ENCODE peak calls at places on chromosomes 6 and 20, in six cellular contexts. Y is left ventricle myocardium inferior; N is endodermal cell; I is lower leg skin; L is naive thymus-derived CD4-positive, alpha-beta T cell; G is foreskin fibroblast. K is an unnamed sample.

GRCh38 chr6:155117266-155117665 is 122.2 kb downstream of the TIAM2 start:
- DNase-seq in Y (no peak), N (peak), I (no peak), L (no peak), G (peak), K (peak)

GRCh38 chr6:38552136-38552535 is 87.6 kb downstream of the BTBD9 start:
- DNase-seq in Y (no peak), N (no peak), I (no peak), L (no peak), G (no peak), K (no peak)

GRCh38 chr6:84428300-84428907 is 201.0 kb upstream of the CEP162 start:
- DNase-seq in Y (peak), N (peak), I (no peak), L (no peak), G (peak), K (no peak)

GRCh38 chr20:605237-605636 is 4.9 kb downstream of the TCF15 start:
- DNase-seq in Y (no peak), N (no peak), I (no peak), L (no peak), G (no peak), K (no peak)

GRCh38 chr20:40564997-40565680 is 123.9 kb downstream of the MAFB start:
- DNase-seq in Y (no peak), N (no peak), I (no peak), L (no peak), G (peak), K (no peak)

GRCh38 chr6:169529931-169530761 is 171.7 kb downstream of the WDR27 start:
- DNase-seq in Y (no peak), N (no peak), I (peak), L (no peak), G (peak), K (peak)

GRCh38 chr6:157203312-157203744 is 120.0 kb downstream of the TMEM242 start:
- DNase-seq in Y (no peak), N (no peak), I (no peak), L (no peak), G (no peak), K (no peak)

GRCh38 chr6:129646617-129647016 is 63.4 kb downstream of the ARHGAP18 start:
- DNase-seq in Y (no peak), N (no peak), I (no peak), L (no peak), G (peak), K (no peak)

GRCh38 chr6:53065266-53066058 is at the start of gene FBXO9:
- DNase-seq in Y (peak), N (peak), I (peak), L (no peak), G (peak), K (no peak)

GRCh38 chr6:163753430-163753829 is 338.9 kb downstream of the QKI start:
- DNase-seq in Y (no peak), N (peak), I (peak), L (no peak), G (no peak), K (no peak)

GRCh38 chr20:6671829-6672228 is 95.7 kb upstream of the BMP2 start:
- DNase-seq in Y (no peak), N (no peak), I (no peak), L (no peak), G (no peak), K (no peak)

GRCh38 chr20:2692036-2692885 is at the start of gene EBF4:
- DNase-seq in Y (peak), N (peak), I (no peak), L (peak), G (peak), K (no peak)

GRCh38 chr6:55782275-55782674 is 93.1 kb downstream of the BMP5 start:
- DNase-seq in Y (no peak), N (no peak), I (no peak), L (no peak), G (no peak), K (no peak)

GRCh38 chr6:119308994-119309657 is 40.4 kb downstream of the MAN1A1 start:
- DNase-seq in Y (no peak), N (no peak), I (no peak), L (no peak), G (peak), K (no peak)

GRCh38 chr6:145895802-145896201 is 68.4 kb downstream of the SHPRH start:
- DNase-seq in Y (no peak), N (no peak), I (no peak), L (no peak), G (peak), K (no peak)

GRCh38 chr20:14955396-14955795 is 618.0 kb upstream of the FLRT3 start:
- DNase-seq in Y (no peak), N (no peak), I (no peak), L (no peak), G (no peak), K (no peak)

GRCh38 chr6:122798099-122798641 is 9.1 kb downstream of the SMPDL3A start:
- DNase-seq in Y (no peak), N (no peak), I (no peak), L (no peak), G (peak), K (peak)

GRCh38 chr6:163324326-163324927 is 90.1 kb upstream of the QKI start:
- DNase-seq in Y (no peak), N (no peak), I (no peak), L (no peak), G (no peak), K (no peak)

GRCh38 chr6:132483779-132484679 is 28.9 kb downstream of the STX7 start:
- DNase-seq in Y (no peak), N (peak), I (peak), L (peak), G (peak), K (no peak)

DNA sequence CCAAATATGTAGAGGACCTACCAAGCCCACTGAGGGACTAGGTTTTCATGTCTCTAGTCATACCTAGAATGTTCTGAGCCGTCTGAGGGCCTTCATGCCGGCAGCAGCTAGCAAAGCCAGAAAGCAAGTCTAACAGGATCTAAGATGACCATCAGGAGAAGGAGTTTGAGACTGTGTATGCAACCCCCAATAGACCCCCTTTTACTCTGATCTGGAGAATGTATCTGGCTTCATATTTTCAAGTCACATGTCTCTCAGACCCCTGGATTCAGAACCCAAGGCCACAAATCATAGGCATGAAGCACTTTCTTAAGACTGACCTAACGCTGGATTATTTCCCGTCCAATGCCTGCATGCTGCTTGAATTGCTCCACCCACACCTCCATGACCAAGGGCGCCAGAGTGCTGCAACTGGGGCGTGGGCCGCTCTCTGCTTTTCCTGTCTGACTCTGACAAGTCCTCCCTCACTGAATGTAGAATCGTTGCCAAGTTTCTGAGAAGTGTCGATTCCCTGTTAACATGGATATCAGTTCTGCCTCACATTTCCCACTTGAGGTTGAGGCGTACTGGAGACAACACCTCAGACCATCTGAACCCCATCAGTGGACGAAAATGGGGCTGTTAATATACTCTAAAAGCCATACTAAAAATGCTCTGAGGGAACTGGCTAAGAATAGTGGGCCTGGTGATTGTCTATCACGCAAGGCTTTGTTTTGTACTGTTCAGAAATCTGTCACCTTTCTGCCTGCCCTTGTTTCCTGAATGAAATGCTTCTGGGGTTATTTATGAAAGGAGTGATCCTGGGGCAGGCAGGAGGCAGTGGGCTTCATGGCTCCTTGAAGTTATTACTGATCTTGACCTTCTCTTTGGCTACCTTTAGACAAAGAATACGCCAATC is 23.9 kb upstream of the ASXL1 start:
- DNase-seq in Y (peak), N (no peak), I (peak), L (no peak), G (no peak), K (no peak)
- H3K4me3 ChIP-seq in Y (no peak), N (no peak), I (no peak), L (no peak), G (no peak), K (no peak)

GRCh38 chr20:38729767-38730166 is 5.5 kb downstream of the SLC32A1 start:
- DNase-seq in Y (no peak), N (no peak), I (no peak), L (no peak), G (no peak), K (no peak)

GRCh38 chr20:38732981-38733380 is 8.7 kb downstream of the SLC32A1 start:
- DNase-seq in Y (no peak), N (no peak), I (no peak), L (no peak), G (no peak), K (no peak)

GRCh38 chr20:38730989-38731737 is 6.9 kb downstream of the SLC32A1 start:
- DNase-seq in Y (peak), N (peak), I (no peak), L (peak), G (peak), K (no peak)

GRCh38 chr20:38730167-38730988 is 6.1 kb downstream of the SLC32A1 start:
- DNase-seq in Y (no peak), N (peak), I (no peak), L (no peak), G (no peak), K (no peak)

DNA sequence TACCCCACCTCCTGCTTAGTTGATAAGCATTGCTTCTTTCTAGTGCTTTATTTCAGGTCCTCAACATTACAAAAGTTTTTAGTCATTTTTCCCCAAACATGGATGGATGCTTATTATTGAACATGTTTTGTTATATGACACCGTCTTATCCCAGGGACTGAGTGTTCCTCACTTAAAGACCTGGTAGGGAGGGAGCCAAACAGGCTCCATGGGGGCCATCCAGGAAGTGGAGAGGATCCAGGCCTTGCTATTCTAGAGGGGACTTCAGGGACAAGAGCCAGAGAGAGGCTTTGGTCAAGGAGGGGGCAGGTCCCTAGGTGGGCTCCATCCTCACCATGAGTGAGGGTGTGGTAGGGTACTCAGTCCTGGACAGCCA is 7.4 kb downstream of the SLC32A1 start:
- DNase-seq in Y (no peak), N (no peak), I (no peak), L (no peak), G (no peak), K (no peak)
- H3K4me3 ChIP-seq in Y (no peak), N (no peak), I (no peak), L (no peak), G (no peak), K (no peak)

GRCh38 chr20:57401565-57401918 is 10.3 kb downstream of the RBM38 start:
- DNase-seq in Y (no peak), N (no peak), I (no peak), L (no peak), G (no peak), K (no peak)
- H3K4me3 ChIP-seq in Y (no peak), N (no peak), I (no peak), L (no peak), G (no peak), K (no peak)

GRCh38 chr20:4082406-4083102 is 67.2 kb upstream of the RNF24 start:
- DNase-seq in Y (peak), N (peak), I (peak), L (peak), G (peak), K (no peak)
- H3K4me3 ChIP-seq in Y (no peak), N (no peak), I (no peak), L (peak), G (no peak), K (no peak)

GRCh38 chr6:26743941-26744699 is 84.6 kb upstream of the ZNF322 start:
- DNase-seq in Y (no peak), N (peak), I (no peak), L (no peak), G (peak), K (no peak)
- H3K4me3 ChIP-seq in Y (no peak), N (peak), I (no peak), L (no peak), G (peak), K (peak)

GRCh38 chr20:57352305-57352704 is 1.2 kb downstream of the RAE1 start:
- DNase-seq in Y (no peak), N (no peak), I (no peak), L (no peak), G (no peak), K (no peak)
- H3K4me3 ChIP-seq in Y (peak), N (peak), I (no peak), L (peak), G (peak), K (peak)

DNA sequence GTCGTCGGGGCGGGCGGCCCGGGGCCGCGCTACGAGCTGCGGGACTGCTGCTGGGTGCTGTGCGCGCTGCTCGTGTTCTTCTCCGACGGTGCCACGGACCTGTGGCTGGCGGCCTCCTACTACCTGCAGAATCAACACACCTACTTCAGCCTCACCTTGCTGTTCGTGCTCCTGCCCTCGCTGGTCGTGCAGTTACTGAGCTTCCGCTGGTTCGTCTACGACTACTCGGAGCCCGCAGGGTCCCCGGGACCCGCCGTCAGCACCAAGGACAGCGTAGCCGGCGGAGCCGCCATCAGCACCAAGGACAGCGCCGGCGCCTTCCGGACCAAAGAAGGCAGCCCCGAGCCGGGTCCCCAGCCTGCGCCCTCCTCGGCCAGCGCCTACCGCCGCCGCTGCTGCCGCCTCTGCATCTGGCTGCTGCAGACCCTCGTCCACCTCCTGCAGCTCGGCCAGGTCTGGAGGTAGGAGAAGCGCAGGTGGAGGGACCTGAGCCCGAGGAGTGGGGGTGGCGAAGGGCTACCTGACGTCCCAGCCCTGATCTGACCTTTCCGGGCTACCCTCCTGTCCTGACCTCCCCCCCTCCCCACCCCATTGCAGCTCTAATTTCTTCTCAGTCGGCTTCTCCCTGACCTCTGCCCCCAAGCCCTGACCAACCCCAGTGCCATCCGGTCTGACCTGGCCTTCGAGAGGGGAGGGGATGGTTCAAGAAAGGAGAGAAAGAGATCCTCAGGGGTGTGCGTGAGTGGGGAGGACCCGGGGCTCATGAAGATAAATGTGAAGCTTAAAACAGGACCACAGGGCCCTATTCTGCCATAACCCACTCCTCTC is 562 bp downstream of the XKR7 start:
- DNase-seq in Y (peak), N (peak), I (peak), L (peak), G (peak), K (no peak)
- H3K4me3 ChIP-seq in Y (no peak), N (peak), I (no peak), L (no peak), G (no peak), K (no peak)

GRCh38 chr20:61528591-61528990 is 276.5 kb downstream of the CDH4 start:
- DNase-seq in Y (no peak), N (no peak), I (no peak), L (no peak), G (no peak), K (no peak)

GRCh38 chr20:61527626-61528025 is 275.6 kb downstream of the CDH4 start:
- DNase-seq in Y (no peak), N (no peak), I (no peak), L (no peak), G (no peak), K (no peak)

GRCh38 chr20:61526907-61527306 is 274.8 kb downstream of the CDH4 start:
- DNase-seq in Y (no peak), N (no peak), I (no peak), L (no peak), G (no peak), K (no peak)

GRCh38 chr20:61524956-61525666 is 273.1 kb downstream of the CDH4 start:
- DNase-seq in Y (no peak), N (no peak), I (no peak), L (no peak), G (no peak), K (no peak)

GRCh38 chr20:61525781-61526431 is 273.8 kb downstream of the CDH4 start:
- DNase-seq in Y (no peak), N (no peak), I (no peak), L (no peak), G (peak), K (no peak)
- H3K4me3 ChIP-seq in Y (no peak), N (no peak), I (no peak), L (no peak), G (no peak), K (no peak)

DNA sequence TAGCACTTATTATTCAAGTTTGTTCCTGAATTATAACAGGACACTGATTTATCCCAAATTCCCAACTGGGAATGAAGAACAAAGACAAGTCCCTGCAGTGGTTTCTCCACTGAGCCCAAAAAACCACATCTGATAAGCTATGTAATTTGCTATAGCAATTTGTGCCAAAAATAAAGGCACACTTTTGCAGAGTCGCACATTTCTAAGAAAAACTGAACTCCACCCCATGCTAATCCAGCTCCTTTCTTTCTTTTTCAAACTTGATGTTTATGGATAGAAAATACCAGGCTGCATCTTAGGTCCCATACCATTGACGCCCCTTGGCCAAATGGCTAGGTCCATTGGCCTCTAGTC is 170.2 kb upstream of the CITED2 start:
- DNase-seq in Y (no peak), N (no peak), I (no peak), L (no peak), G (no peak), K (no peak)
- H3K4me3 ChIP-seq in Y (no peak), N (no peak), I (no peak), L (no peak), G (no peak), K (no peak)

K was measured in BJ.